ENCODE peak calls at places on chromosomes 16 and 17, in five cellular contexts. B is A549, W is endothelial cell of umbilical vein, E is GM12878, O is K562. M is an unnamed sample.

GRCh38 chr17:5249615-5250014 is 15.0 kb upstream of the SCIMP start:
- DNase-seq in B (peak), E (no peak), W (peak), O (peak), M (peak)

GRCh38 chr16:19389246-19389645 is 28.4 kb upstream of the TMC5 start:
- DNase-seq in O (peak), W (peak), E (peak), B (peak), M (peak)

GRCh38 chr17:27602721-27603445 is 28.1 kb upstream of the LGALS9 start:
- DNase-seq in E (no peak), B (peak), W (peak), O (peak), M (peak)

GRCh38 chr17:17206913-17207368 is 808 bp upstream of the PLD6 start:
- DNase-seq in O (no peak), E (no peak), B (no peak), W (no peak), M (no peak)

GRCh38 chr16:70437017-70437581 is 1.8 kb downstream of the ST3GAL2 start:
- DNase-seq in B (no peak), O (peak), W (peak), E (no peak), M (peak)

GRCh38 chr17:77963441-77963840 is 4.9 kb downstream of the TNRC6C start:
- DNase-seq in O (peak), E (no peak), B (no peak), W (peak), M (peak)

GRCh38 chr17:27997044-27997401 is 45.5 kb upstream of the NLK start:
- DNase-seq in E (no peak), W (no peak), O (no peak), B (no peak), M (no peak)

GRCh38 chr17:64146418-64147109 is 16.6 kb upstream of the ERN1 start:
- DNase-seq in W (peak), B (peak), O (peak), E (no peak), M (peak)

GRCh38 chr16:74698220-74698619 is 2.4 kb downstream of the MLKL start:
- DNase-seq in O (no peak), W (peak), E (peak), B (no peak), M (no peak)

GRCh38 chr17:61426482-61427304 is 25.5 kb upstream of the TBX4 start:
- DNase-seq in W (no peak), B (peak), E (no peak), O (no peak), M (peak)

GRCh38 chr17:19357351-19358140 is 5.0 kb downstream of the B9D1 start:
- DNase-seq in O (no peak), W (no peak), E (no peak), B (no peak), M (no peak)

GRCh38 chr16:89828199-89828869 is at the start of gene SPIRE2:
- DNase-seq in E (no peak), B (no peak), W (peak), O (peak), M (no peak)

GRCh38 chr17:40552806-40553693 is 12.2 kb downstream of the CCR7 start:
- DNase-seq in O (no peak), W (no peak), E (no peak), B (no peak), M (no peak)

GRCh38 chr17:31008374-31009035 is 37.7 kb downstream of the RNF135 start:
- DNase-seq in W (peak), O (no peak), E (no peak), B (no peak), M (no peak)

GRCh38 chr16:8915722-8916321 is 33.7 kb downstream of the LITAFD start:
- DNase-seq in W (no peak), E (no peak), O (no peak), B (no peak), M (no peak)

GRCh38 chr16:88379694-88380040 is 3.1 kb upstream of the ZNF469 start:
- DNase-seq in E (no peak), B (no peak), O (no peak), W (no peak), M (no peak)

GRCh38 chr16:81562174-81562849 is 117.7 kb downstream of the CMIP start:
- DNase-seq in O (no peak), E (no peak), W (peak), B (no peak), M (no peak)

GRCh38 chr17:77555741-77556291 is 402.7 kb upstream of the TNRC6C start:
- DNase-seq in B (no peak), W (no peak), E (no peak), O (no peak), M (no peak)

GRCh38 chr16:54932737-54933254 is 2.1 kb downstream of the IRX5 start:
- DNase-seq in B (no peak), E (no peak), W (no peak), O (no peak), M (no peak)

GRCh38 chr17:45241315-45242011 is 19.8 kb downstream of the FMNL1 start:
- DNase-seq in W (no peak), O (no peak), B (no peak), E (no peak), M (no peak)

GRCh38 chr16:58360041-58360634 is 32.1 kb upstream of the GINS3 start:
- DNase-seq in O (peak), B (no peak), E (no peak), W (no peak), M (no peak)

GRCh38 chr16:66984902-66985311 is 3.5 kb upstream of the CES4A start:
- DNase-seq in E (no peak), W (no peak), B (no peak), O (no peak), M (no peak)

GRCh38 chr17:38590988-38591758 is 14.6 kb downstream of the SRCIN1 start:
- DNase-seq in E (no peak), W (no peak), O (no peak), B (no peak), M (peak)

GRCh38 chr17:4318596-4318995 is 47.9 kb downstream of the UBE2G1 start:
- DNase-seq in B (no peak), W (no peak), O (no peak), E (no peak), M (no peak)

GRCh38 chr17:56367381-56367780 is 214.1 kb downstream of the ANKFN1 start:
- DNase-seq in W (no peak), E (no peak), B (no peak), O (no peak), M (no peak)

GRCh38 chr17:46089389-46089965 is 90.4 kb downstream of the STH start:
- DNase-seq in B (no peak), O (no peak), W (no peak), E (no peak), M (no peak)

GRCh38 chr17:49469831-49470568 is 25.1 kb upstream of the NGFR start:
- DNase-seq in O (no peak), E (no peak), W (no peak), B (no peak), M (no peak)

GRCh38 chr17:13931111-13931526 is 138.2 kb upstream of the COX10 start:
- DNase-seq in B (no peak), W (no peak), O (no peak), E (no peak), M (no peak)

GRCh38 chr17:43434902-43435319 is 36.1 kb downstream of the ARL4D start:
- DNase-seq in W (no peak), E (no peak), O (no peak), B (no peak), M (no peak)

GRCh38 chr16:85605912-85606841 is 6.9 kb upstream of the GSE1 start:
- DNase-seq in B (no peak), W (no peak), O (no peak), E (no peak), M (no peak)

GRCh38 chr16:24700549-24701392 is 28.7 kb upstream of the TNRC6A start:
- DNase-seq in E (no peak), O (peak), B (peak), W (peak), M (peak)

GRCh38 chr16:89909777-89910716 is 8.6 kb upstream of the MC1R start:
- DNase-seq in W (peak), O (peak), E (no peak), B (peak), M (peak)

GRCh38 chr16:4052096-4052495 is 64.1 kb downstream of the ADCY9 start:
- DNase-seq in B (no peak), O (no peak), W (no peak), E (no peak), M (no peak)

GRCh38 chr16:4051591-4051990 is 64.7 kb downstream of the ADCY9 start:
- DNase-seq in E (no peak), B (no peak), W (no peak), O (no peak), M (no peak)

GRCh38 chr16:4055748-4056147 is 60.5 kb downstream of the ADCY9 start:
- DNase-seq in E (no peak), O (no peak), W (no peak), B (no peak), M (no peak)

GRCh38 chr16:4053663-4054479 is 62.4 kb downstream of the ADCY9 start:
- DNase-seq in O (no peak), W (peak), E (no peak), B (no peak), M (no peak)

GRCh38 chr16:4052801-4053662 is 63.2 kb downstream of the ADCY9 start:
- DNase-seq in W (peak), O (no peak), E (no peak), B (no peak), M (no peak)
- TF ChIP-seq MYC in W (no peak), O (no peak), E (no peak), B (no peak), M (no peak)

GRCh38 chr16:56482667-56483236 is 31.4 kb downstream of the OGFOD1 start:
- DNase-seq in E (no peak), B (no peak), O (no peak), W (no peak), M (no peak)

GRCh38 chr16:56480776-56481467 is 29.6 kb downstream of the OGFOD1 start:
- DNase-seq in B (no peak), E (no peak), W (no peak), O (no peak), M (no peak)

GRCh38 chr16:56479469-56479868 is 28.1 kb downstream of the OGFOD1 start:
- DNase-seq in E (no peak), W (no peak), O (no peak), B (no peak), M (no peak)

GRCh38 chr16:56483394-56483793 is 32.0 kb downstream of the OGFOD1 start:
- DNase-seq in O (no peak), E (no peak), B (no peak), W (no peak), M (no peak)

GRCh38 chr16:56481468-56482112 is 30.2 kb downstream of the OGFOD1 start:
- DNase-seq in W (no peak), B (no peak), E (no peak), O (no peak), M (no peak)
- TF ChIP-seq MYC in W (no peak), B (no peak), E (no peak), O (no peak), M (no peak)

DNA sequence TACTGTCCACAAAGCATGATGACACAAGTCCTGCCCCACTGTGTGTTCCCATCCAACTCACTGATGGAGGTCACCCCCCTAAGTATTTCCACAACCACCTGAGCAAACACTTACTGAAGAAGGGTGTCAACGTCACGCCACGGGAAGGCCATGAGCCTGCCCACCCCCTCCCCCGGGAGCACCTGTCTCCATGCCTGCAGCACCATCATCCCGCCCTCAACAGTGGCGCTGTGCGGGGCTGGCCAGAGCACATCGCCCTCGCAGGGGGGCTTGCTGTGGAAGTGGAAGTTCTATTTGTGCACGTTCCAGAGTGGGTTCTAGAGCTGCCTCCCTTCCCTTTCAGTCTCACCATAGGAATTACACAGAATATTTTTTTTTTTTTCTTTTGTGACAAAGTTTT is 4.3 kb upstream of the MBTPS1 start:
- DNase-seq in B (no peak), W (no peak), O (no peak), E (no peak), M (no peak)
- TF ChIP-seq MYC in B (no peak), W (no peak), O (no peak), E (no peak), M (no peak)

GRCh38 chr17:57722704-57723043 is 22.4 kb downstream of the CCDC182 start:
- DNase-seq in E (no peak), O (no peak), W (no peak), B (no peak), M (no peak)
- TF ChIP-seq MYC in E (no peak), O (no peak), W (no peak), B (no peak), M (no peak)

DNA sequence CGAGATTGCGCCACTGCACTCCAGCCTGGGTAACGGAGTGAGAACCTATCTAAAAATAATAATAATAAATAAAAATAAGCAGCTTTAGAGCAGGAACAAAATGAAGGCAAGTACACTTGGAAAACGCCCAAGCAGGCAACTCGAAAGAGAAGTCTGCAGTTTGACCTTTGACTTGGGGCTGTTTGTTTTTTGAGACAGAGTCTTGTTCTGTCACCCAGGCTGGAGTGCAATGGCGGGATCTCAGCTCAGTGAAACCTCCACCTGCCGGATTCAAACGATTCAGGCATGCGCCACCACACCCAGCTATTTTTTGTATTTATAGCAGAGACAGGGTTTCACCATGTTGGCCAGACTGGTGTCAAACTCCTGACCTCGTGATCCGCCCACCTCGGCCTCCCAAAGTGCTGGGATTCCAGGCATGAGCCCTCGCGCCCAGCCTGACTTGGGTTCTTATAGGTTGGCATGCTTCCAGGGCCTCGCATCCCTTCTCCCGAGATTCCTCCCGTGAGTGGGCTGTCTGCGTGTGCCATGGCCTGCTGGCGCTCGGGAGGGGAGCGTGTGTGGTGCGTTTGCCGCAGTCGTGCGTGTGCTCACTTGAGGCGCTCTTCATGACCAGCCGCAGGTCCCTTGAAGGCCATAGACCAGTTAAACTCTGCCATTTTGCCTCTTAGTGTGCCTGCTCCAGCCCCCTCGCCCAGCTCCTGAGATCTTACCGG is 18.4 kb upstream of the UBE2I start:
- DNase-seq in O (peak), B (no peak), E (no peak), W (peak), M (peak)
- TF ChIP-seq MYC in O (no peak), B (no peak), E (no peak), W (no peak), M (no peak)

GRCh38 chr17:67637901-67638641 is 79.7 kb upstream of the NOL11 start:
- DNase-seq in O (no peak), B (no peak), E (no peak), W (no peak), M (no peak)

GRCh38 chr17:67635688-67636087 is 82.0 kb upstream of the NOL11 start:
- DNase-seq in O (no peak), B (no peak), E (no peak), W (no peak), M (no peak)

GRCh38 chr17:67636312-67636711 is 81.4 kb upstream of the NOL11 start:
- DNase-seq in O (no peak), E (no peak), W (no peak), B (no peak), M (no peak)

GRCh38 chr17:67638871-67639270 is 78.9 kb upstream of the NOL11 start:
- DNase-seq in W (no peak), E (no peak), B (no peak), O (no peak), M (no peak)

GRCh38 chr17:67636841-67637240 is 80.9 kb upstream of the NOL11 start:
- DNase-seq in E (no peak), W (no peak), B (no peak), O (no peak), M (no peak)
- TF ChIP-seq MYC in E (no peak), W (no peak), B (no peak), O (no peak), M (no peak)

M was measured in HepG2.